ENCODE peak calls at places on chromosomes 13 and 19, in four cellular contexts. L, V, P and Q are unnamed samples.

GRCh38 chr13:101556676-101557121 is 104.2 kb downstream of the ITGBL1 start:
- DNase-seq in L (no peak), V (no peak), P (no peak), Q (no peak)

GRCh38 chr13:45296259-45296658 is 44.7 kb downstream of the TPT1 start:
- DNase-seq in L (no peak), V (no peak), P (no peak), Q (no peak)

GRCh38 chr19:35248310-35249145 is at the start of gene LSR:
- DNase-seq in L (peak), V (no peak), P (peak), Q (peak)

GRCh38 chr13:34124912-34125311 is 307.0 kb downstream of the RFC3 start:
- DNase-seq in L (no peak), V (no peak), P (no peak), Q (no peak)

GRCh38 chr19:45995715-45996385 is 583 bp downstream of the CCDC61 start:
- DNase-seq in L (no peak), V (peak), P (no peak), Q (no peak)

GRCh38 chr19:47389150-47389556 is 30.2 kb downstream of the MEIS3 start:
- DNase-seq in L (no peak), V (no peak), P (no peak), Q (no peak)

GRCh38 chr13:40061466-40062450 is 406.3 kb downstream of the COG6 start:
- DNase-seq in L (no peak), V (no peak), P (no peak), Q (no peak)

GRCh38 chr13:26855921-26856320 is 95.3 kb upstream of the GPR12 start:
- DNase-seq in L (no peak), V (no peak), P (no peak), Q (no peak)

GRCh38 chr19:57688011-57688763 is 6.4 kb downstream of the ZNF551 start:
- DNase-seq in L (no peak), V (no peak), P (no peak), Q (no peak)

GRCh38 chr19:28569132-28570114 is 643.5 kb downstream of the UQCRFS1 start:
- DNase-seq in L (no peak), V (no peak), P (no peak), Q (no peak)

GRCh38 chr19:8390617-8390981 is 439 bp downstream of the RAB11B start:
- DNase-seq in L (peak), V (peak), P (peak), Q (peak)

GRCh38 chr13:47837104-47837880 is 163.8 kb downstream of the SUCLA2 start:
- DNase-seq in L (no peak), V (no peak), P (no peak), Q (no peak)

GRCh38 chr19:10290439-10290875 is 705 bp downstream of the ICAM5 start:
- DNase-seq in L (no peak), V (no peak), P (no peak), Q (no peak)

GRCh38 chr13:76885203-76886004 is 801 bp downstream of the KCTD12 start:
- DNase-seq in L (peak), V (peak), P (peak), Q (peak)

GRCh38 chr13:94236876-94237275 is 242.6 kb downstream of the DCT start:
- DNase-seq in L (no peak), V (no peak), P (no peak), Q (no peak)

GRCh38 chr19:17751912-17752273 is 616 bp downstream of the FCHO1 start:
- DNase-seq in L (no peak), V (no peak), P (no peak), Q (no peak)

GRCh38 chr13:110853235-110853721 is 61.6 kb downstream of the ANKRD10 start:
- DNase-seq in L (no peak), V (no peak), P (no peak), Q (no peak)

GRCh38 chr19:13621413-13621812 is 115.1 kb upstream of the CACNA1A start:
- DNase-seq in L (no peak), V (no peak), P (no peak), Q (no peak)

GRCh38 chr13:75963318-75963717 is 327.2 kb downstream of the LMO7 start:
- DNase-seq in L (no peak), V (no peak), P (no peak), Q (no peak)

GRCh38 chr13:21800847-21801616 is 130.2 kb downstream of the FGF9 start:
- DNase-seq in L (no peak), V (no peak), P (no peak), Q (no peak)

GRCh38 chr19:1270168-1270853 is 1.2 kb downstream of the CIRBP start:
- DNase-seq in L (no peak), V (no peak), P (no peak), Q (peak)

GRCh38 chr13:111034811-111035210 is 80.3 kb upstream of the ARHGEF7 start:
- DNase-seq in L (no peak), V (no peak), P (no peak), Q (no peak)

GRCh38 chr13:112891477-112892401 is 77.3 kb upstream of the MCF2L start:
- DNase-seq in L (no peak), V (peak), P (peak), Q (no peak)

GRCh38 chr19:1290699-1291651 is 5.3 kb downstream of the EFNA2 start:
- DNase-seq in L (no peak), V (no peak), P (no peak), Q (no peak)

GRCh38 chr13:69776937-69777336 is 330.7 kb upstream of the ATXN8OS start:
- DNase-seq in L (no peak), V (no peak), P (no peak), Q (no peak)

GRCh38 chr19:7815325-7815724 is 14.7 kb upstream of the EVI5L start:
- DNase-seq in L (no peak), V (no peak), P (no peak), Q (no peak)

GRCh38 chr19:47280183-47280797 is 5.6 kb downstream of the INAFM1 start:
- DNase-seq in L (no peak), V (no peak), P (peak), Q (no peak)

GRCh38 chr19:13269348-13269747 is 119.1 kb downstream of the IER2 start:
- DNase-seq in L (no peak), V (no peak), P (no peak), Q (no peak)

GRCh38 chr19:45125975-45126493 is 33.1 kb downstream of the PPP1R37 start:
- DNase-seq in L (no peak), V (no peak), P (peak), Q (peak)

GRCh38 chr19:28934626-28935025 is 278.3 kb downstream of the UQCRFS1 start:
- DNase-seq in L (no peak), V (no peak), P (no peak), Q (no peak)

GRCh38 chr19:13063461-13064091 is 39.1 kb downstream of the LYL1 start:
- DNase-seq in L (no peak), V (no peak), P (no peak), Q (no peak)

GRCh38 chr19:49850221-49850486 is 805 bp upstream of the PTOV1 start:
- DNase-seq in L (peak), V (no peak), P (no peak), Q (no peak)

GRCh38 chr13:91348906-91349435 is 1.5 kb downstream of the MIR17HG start:
- DNase-seq in L (peak), V (peak), P (peak), Q (peak)
- TF ChIP-seq POLR2A in L (peak), V (no peak), P (no peak), Q (no peak)

DNA sequence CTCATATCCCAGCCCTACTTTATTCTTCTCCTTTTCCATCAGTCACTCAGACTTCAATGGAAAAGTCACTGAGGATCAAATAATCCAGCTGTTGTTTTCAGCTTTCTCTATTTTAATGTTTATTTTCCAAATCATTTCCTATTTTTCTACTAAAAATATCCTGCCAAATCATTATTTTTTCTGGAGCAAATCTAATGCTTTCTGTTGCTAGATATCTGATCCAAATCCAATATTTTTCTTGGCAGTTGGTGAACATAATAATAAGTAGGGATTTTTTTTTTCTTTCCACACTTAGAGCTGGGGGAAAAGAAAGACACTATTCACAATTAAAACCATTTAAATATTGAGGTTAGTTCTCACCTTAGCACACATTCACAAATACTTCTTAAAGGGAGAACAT is 656.1 kb downstream of the DACH1 start:
- DNase-seq in L (no peak), V (no peak), P (no peak), Q (no peak)
- TF ChIP-seq POLR2A in L (no peak), V (no peak), P (no peak), Q (no peak)

DNA sequence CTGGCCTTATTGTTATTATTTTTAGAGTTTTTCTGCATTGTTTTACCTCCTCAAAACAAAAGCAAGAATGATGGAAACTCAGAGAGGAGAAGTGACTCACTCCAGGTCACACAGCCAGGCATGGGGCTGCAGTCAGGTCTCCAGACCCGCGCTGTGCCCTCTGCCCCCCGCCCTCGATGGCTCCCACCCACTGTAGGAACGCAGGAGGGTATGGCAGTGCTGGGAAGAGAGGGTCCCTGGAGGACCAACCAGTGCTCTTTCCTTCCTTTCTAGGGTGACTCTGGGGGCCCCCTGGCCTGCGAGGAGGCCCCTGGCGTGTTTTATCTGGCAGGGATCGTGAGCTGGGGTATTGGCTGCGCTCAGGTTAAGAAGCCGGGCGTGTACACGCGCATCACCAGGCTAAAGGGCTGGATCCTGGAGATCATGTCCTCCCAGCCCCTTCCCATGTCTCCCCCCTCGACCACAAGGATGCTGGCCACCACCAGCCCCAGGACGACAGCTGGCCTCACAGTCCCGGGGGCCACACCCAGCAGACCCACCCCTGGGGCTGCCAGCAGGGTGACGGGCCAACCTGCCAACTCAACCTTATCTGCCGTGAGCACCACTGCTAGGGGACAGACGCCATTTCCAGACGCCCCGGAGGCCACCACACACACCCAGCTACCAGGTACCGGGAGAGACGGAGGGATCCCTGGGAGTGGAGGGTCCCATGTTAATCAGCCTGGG is 5.6 kb downstream of the TIMM13 start:
- DNase-seq in L (no peak), V (no peak), P (no peak), Q (no peak)
- TF ChIP-seq POLR2A in L (no peak), V (no peak), P (no peak), Q (no peak)

DNA sequence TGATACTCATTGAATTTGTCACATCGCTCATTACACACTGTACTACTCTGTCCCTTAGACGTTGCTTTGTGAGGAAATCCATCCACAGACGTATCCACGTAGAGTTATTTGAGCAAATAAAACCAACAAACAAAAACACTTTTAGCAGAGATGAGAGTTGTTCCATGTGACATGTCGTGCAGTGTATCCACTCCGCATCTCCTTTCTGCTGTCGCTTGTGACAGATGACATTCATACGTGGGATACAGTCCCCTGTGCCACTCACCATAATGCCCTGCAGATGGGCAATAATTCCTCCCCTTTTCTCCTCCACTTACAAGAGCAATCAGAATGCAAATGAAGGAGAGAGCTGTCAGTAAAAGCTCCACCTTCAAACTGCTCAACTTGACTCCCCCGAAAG is 26.0 kb downstream of the IRS2 start:
- DNase-seq in L (no peak), V (no peak), P (no peak), Q (no peak)
- TF ChIP-seq POLR2A in L (no peak), V (no peak), P (no peak), Q (no peak)

GRCh38 chr19:55259540-55260210 is 858 bp upstream of the PPP6R1 start:
- DNase-seq in L (peak), V (no peak), P (no peak), Q (no peak)

GRCh38 chr19:55258476-55258827 is 365 bp downstream of the PPP6R1 start:
- DNase-seq in L (no peak), V (no peak), P (no peak), Q (no peak)

GRCh38 chr19:55257461-55258411 is 1.1 kb downstream of the PPP6R1 start:
- DNase-seq in L (no peak), V (no peak), P (no peak), Q (no peak)

GRCh38 chr19:55256562-55257460 is 2.0 kb downstream of the PPP6R1 start:
- DNase-seq in L (no peak), V (no peak), P (no peak), Q (no peak)

DNA sequence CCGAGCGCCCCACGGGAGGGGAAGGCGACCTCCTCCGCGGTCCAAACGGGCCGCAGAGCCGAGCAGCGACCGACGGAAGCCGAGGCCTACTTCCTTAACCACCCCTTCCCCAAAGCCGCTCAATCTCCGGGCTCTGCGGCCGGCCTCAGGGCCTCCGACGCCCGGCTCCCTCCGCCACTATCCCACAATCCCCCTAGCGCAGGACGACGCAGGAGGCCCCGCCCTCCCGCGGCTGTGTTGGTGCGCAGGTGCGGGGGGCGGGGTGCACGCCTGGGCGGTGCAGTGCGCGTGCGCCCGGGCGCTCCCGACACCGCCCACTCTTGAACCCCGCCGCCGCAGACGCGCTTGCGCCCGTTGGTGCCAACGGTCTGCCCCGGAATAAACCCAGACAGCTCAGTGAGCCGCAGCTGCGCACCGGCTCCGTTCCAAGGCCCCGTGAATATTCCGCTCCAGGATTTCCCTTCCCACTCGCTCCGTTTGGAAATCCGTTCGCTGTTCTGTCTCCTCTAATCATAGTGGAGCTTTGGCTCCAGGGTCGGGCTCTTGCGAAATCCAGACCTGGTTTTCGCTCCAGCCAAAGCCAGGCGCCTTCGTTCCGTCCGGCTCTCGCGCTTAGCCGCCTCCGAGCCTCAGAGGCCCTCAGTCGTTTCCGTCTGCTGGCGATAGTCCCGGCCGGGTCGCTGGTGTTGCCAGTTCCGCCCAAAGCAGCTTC is at the start of gene PPP6R1:
- DNase-seq in L (peak), V (peak), P (peak), Q (peak)
- TF ChIP-seq POLR2A in L (peak), V (no peak), P (no peak), Q (peak)